ENCODE peak calls at places on chromosomes 4 and X, in four cellular contexts. H is left ventricle myocardium inferior, T is body of pancreas, N is AG09309. O is an unnamed sample.

GRCh38 chrX:10617964-10618342 is 2.4 kb downstream of the MID1 start:
- DNase-seq in H (no peak), T (peak; percentile 17), N (no peak), O (no peak)

GRCh38 chrX:349196-349595 is 30.6 kb upstream of the GTPBP6 start:
- DNase-seq in H (peak; percentile 13), T (no peak), N (no peak), O (no peak)

GRCh38 chr4:123120473-123120872 is 198.1 kb upstream of the NUDT6 start:
- DNase-seq in H (no peak), T (no peak), N (no peak), O (no peak)

GRCh38 chr4:152935661-152936445 is at the start of gene FHDC1:
- DNase-seq in H (no peak), T (peak; percentile 90), N (no peak), O (no peak)

GRCh38 chrX:135213200-135213844 is 38.5 kb upstream of the ETDA start:
- DNase-seq in H (no peak), T (no peak), N (no peak), O (no peak)

GRCh38 chr4:100421356-100421978 is 96.4 kb downstream of the EMCN start:
- DNase-seq in H (no peak), T (no peak), N (no peak), O (no peak)

GRCh38 chrX:26442340-26442739 is 226.4 kb downstream of the MAGEB5 start:
- DNase-seq in H (no peak), T (peak; percentile 27), N (no peak), O (no peak)

GRCh38 chr4:150960079-150960478 is 55.0 kb downstream of the LRBA start:
- DNase-seq in H (no peak), T (no peak), N (peak; percentile 10), O (no peak)

GRCh38 chr4:152045397-152045780 is 284.6 kb upstream of the GATB start:
- DNase-seq in H (no peak), T (no peak), N (no peak), O (no peak)

GRCh38 chrX:22950278-22951266 is 49.2 kb upstream of the DDX53 start:
- DNase-seq in H (no peak), T (peak; percentile 42), N (peak; percentile 18), O (peak; percentile 57)

GRCh38 chr4:108029321-108029720 is 39.6 kb downstream of the HADH start:
- DNase-seq in H (no peak), T (no peak), N (no peak), O (no peak)

GRCh38 chr4:140080883-140081282 is 73.1 kb downstream of the MAML3 start:
- DNase-seq in H (no peak), T (no peak), N (no peak), O (no peak)

GRCh38 chrX:152020895-152021294 is 46.4 kb upstream of the GABRE start:
- DNase-seq in H (no peak), T (no peak), N (no peak), O (no peak)

GRCh38 chr4:6134612-6135220 is 65.6 kb downstream of the JAKMIP1 start:
- DNase-seq in H (no peak), T (no peak), N (no peak), O (no peak)

GRCh38 chrX:96919672-96920071 is 36.0 kb downstream of the RPA4 start:
- DNase-seq in H (no peak), T (no peak), N (no peak), O (no peak)

GRCh38 chr4:83361416-83362196 is 27.0 kb upstream of the HPSE start:
- DNase-seq in H (no peak), T (no peak), N (no peak), O (no peak)

GRCh38 chr4:159341486-159341885 is 238.6 kb downstream of the RAPGEF2 start:
- DNase-seq in H (no peak), T (no peak), N (no peak), O (peak; percentile 21)

GRCh38 chrX:146396409-146396808 is 413.2 kb upstream of the CXorf51B start:
- DNase-seq in H (no peak), T (no peak), N (no peak), O (no peak)

GRCh38 chr4:163804001-163804400 is 309.5 kb downstream of the TMA16 start:
- DNase-seq in H (no peak), T (no peak), N (no peak), O (no peak)

GRCh38 chr4:23931489-23931830 is 41.6 kb upstream of the PPARGC1A start:
- DNase-seq in H (no peak), T (no peak), N (no peak), O (no peak)

GRCh38 chrX:44506688-44507087 is 36.0 kb downstream of the FUNDC1 start:
- DNase-seq in H (no peak), T (no peak), N (no peak), O (no peak)

GRCh38 chr4:2265113-2266110 is 3.5 kb upstream of the MXD4 start:
- DNase-seq in H (no peak), T (no peak), N (no peak), O (no peak)

GRCh38 chr4:111689214-111689613 is 456.0 kb upstream of the FAM241A start:
- DNase-seq in H (no peak), T (peak; percentile 60), N (peak; percentile 28), O (no peak)

GRCh38 chr4:1766336-1767057 is 26.6 kb upstream of the FGFR3 start:
- DNase-seq in H (no peak), T (peak; percentile 63), N (no peak), O (no peak)

GRCh38 chrX:30246769-30247489 is at the start of gene MAGEB1:
- DNase-seq in H (no peak), T (no peak), N (no peak), O (no peak)

GRCh38 chr4:75821216-75821615 is 81.0 kb downstream of the PPEF2 start:
- DNase-seq in H (no peak), T (no peak), N (no peak), O (no peak)

GRCh38 chrX:17395154-17395553 is 20.2 kb downstream of the NHS start:
- DNase-seq in H (no peak), T (no peak), N (no peak), O (no peak)

GRCh38 chr4:8541981-8542715 is 38.0 kb upstream of the GPR78 start:
- DNase-seq in H (no peak), T (no peak), N (no peak), O (no peak)

GRCh38 chrX:21838937-21839333 is 482 bp upstream of the MBTPS2 start:
- DNase-seq in H (no peak), T (no peak), N (no peak), O (no peak)